ENCODE peak calls at places on chromosomes 6 and 20, in five cellular contexts. One of them, this sample, is unnamed.
A peak's percentile ranks its signal among the peaks of the same experiment; 100 is the strongest.

GRCh38 chr20:38201356-38201755 is 36.3 kb upstream of the TGM2 start:
- DNase-seq in tibial nerve: no peak
- DNase-seq in nucleus accumbens: no peak
- DNase-seq in HT1080: peak; percentile 88
- DNase-seq in GM04504: no peak
- DNase-seq in this sample: no peak

GRCh38 chr6:90175627-90176538 is 120.8 kb downstream of the BACH2 start:
- DNase-seq in tibial nerve: no peak
- DNase-seq in nucleus accumbens: no peak
- DNase-seq in HT1080: no peak
- DNase-seq in GM04504: no peak
- DNase-seq in this sample: no peak

GRCh38 chr6:1416820-1417219 is 27.4 kb downstream of the FOXF2 start:
- DNase-seq in tibial nerve: no peak
- DNase-seq in nucleus accumbens: no peak
- DNase-seq in HT1080: no peak
- DNase-seq in GM04504: no peak
- DNase-seq in this sample: no peak

GRCh38 chr20:62177307-62177706 is 5.5 kb upstream of the MTG2 start:
- DNase-seq in tibial nerve: no peak
- DNase-seq in nucleus accumbens: no peak
- DNase-seq in HT1080: no peak
- DNase-seq in GM04504: no peak
- DNase-seq in this sample: no peak

GRCh38 chr6:48744948-48745347 is 634.0 kb upstream of the PTCHD4 start:
- DNase-seq in tibial nerve: no peak
- DNase-seq in nucleus accumbens: no peak
- DNase-seq in HT1080: peak; percentile 7
- DNase-seq in GM04504: no peak
- DNase-seq in this sample: no peak

GRCh38 chr20:49999329-49999728 is 16.5 kb downstream of the SNAI1 start:
- DNase-seq in tibial nerve: no peak
- DNase-seq in nucleus accumbens: no peak
- DNase-seq in HT1080: no peak
- DNase-seq in GM04504: no peak
- DNase-seq in this sample: no peak

GRCh38 chr6:15500078-15500740 is 162.6 kb downstream of the DTNBP1 start:
- DNase-seq in tibial nerve: no peak
- DNase-seq in nucleus accumbens: no peak
- DNase-seq in HT1080: no peak
- DNase-seq in GM04504: no peak
- DNase-seq in this sample: no peak

GRCh38 chr20:23515250-23515939 is 24.5 kb downstream of the CST8 start:
- DNase-seq in tibial nerve: no peak
- DNase-seq in nucleus accumbens: no peak
- DNase-seq in HT1080: no peak
- DNase-seq in GM04504: peak; percentile 19
- DNase-seq in this sample: no peak

GRCh38 chr6:6623553-6623952 is 35.0 kb downstream of the LY86 start:
- DNase-seq in tibial nerve: no peak
- DNase-seq in nucleus accumbens: no peak
- DNase-seq in HT1080: no peak
- DNase-seq in GM04504: no peak
- DNase-seq in this sample: no peak

GRCh38 chr6:7262746-7263335 is 50.2 kb downstream of the SSR1 start:
- DNase-seq in tibial nerve: no peak
- DNase-seq in nucleus accumbens: no peak
- DNase-seq in HT1080: no peak
- DNase-seq in GM04504: no peak
- DNase-seq in this sample: no peak

GRCh38 chr20:58070664-58071499 is 157.6 kb downstream of the ANKRD60 start:
- DNase-seq in tibial nerve: no peak
- DNase-seq in nucleus accumbens: no peak
- DNase-seq in HT1080: no peak
- DNase-seq in GM04504: no peak
- DNase-seq in this sample: no peak

GRCh38 chr6:44831002-44831610 is 443.6 kb downstream of the CDC5L start:
- DNase-seq in tibial nerve: no peak
- DNase-seq in nucleus accumbens: no peak
- DNase-seq in HT1080: no peak
- DNase-seq in GM04504: peak; percentile 5
- DNase-seq in this sample: no peak

GRCh38 chr6:139230421-139230840 is 61.4 kb downstream of the TXLNB start:
- DNase-seq in tibial nerve: peak; percentile 9
- DNase-seq in nucleus accumbens: no peak
- DNase-seq in HT1080: peak; percentile 28
- DNase-seq in GM04504: no peak
- DNase-seq in this sample: no peak

GRCh38 chr6:109978174-109979032 is at the start of gene GPR6:
- DNase-seq in tibial nerve: peak; percentile 13
- DNase-seq in nucleus accumbens: peak; percentile 80
- DNase-seq in HT1080: peak; percentile 23
- DNase-seq in GM04504: peak; percentile 10
- DNase-seq in this sample: peak; percentile 48

GRCh38 chr6:16061833-16062232 is 67.1 kb upstream of the MYLIP start:
- DNase-seq in tibial nerve: no peak
- DNase-seq in nucleus accumbens: no peak
- DNase-seq in HT1080: no peak
- DNase-seq in GM04504: no peak
- DNase-seq in this sample: no peak

GRCh38 chr6:30742316-30743098 is at the start of gene FLOT1:
- DNase-seq in tibial nerve: peak; percentile 94
- DNase-seq in nucleus accumbens: peak; percentile 90
- DNase-seq in HT1080: peak; percentile 98
- DNase-seq in GM04504: peak; percentile 96
- DNase-seq in this sample: peak; percentile 86

GRCh38 chr20:54063998-54064676 is 6.3 kb downstream of the BCAS1 start:
- DNase-seq in tibial nerve: no peak
- DNase-seq in nucleus accumbens: no peak
- DNase-seq in HT1080: no peak
- DNase-seq in GM04504: no peak
- DNase-seq in this sample: no peak

GRCh38 chr6:11653028-11653583 is 115.6 kb downstream of the TMEM170B start:
- DNase-seq in tibial nerve: no peak
- DNase-seq in nucleus accumbens: peak; percentile 5
- DNase-seq in HT1080: peak; percentile 95
- DNase-seq in GM04504: peak; percentile 79
- DNase-seq in this sample: no peak

GRCh38 chr6:168641455-168641854 is 200.5 kb downstream of the SMOC2 start:
- DNase-seq in tibial nerve: no peak
- DNase-seq in nucleus accumbens: no peak
- DNase-seq in HT1080: no peak
- DNase-seq in GM04504: no peak
- DNase-seq in this sample: no peak

GRCh38 chr6:62652692-62653328 is 366.8 kb upstream of the KHDRBS2 start:
- DNase-seq in tibial nerve: no peak
- DNase-seq in nucleus accumbens: no peak
- DNase-seq in HT1080: no peak
- DNase-seq in GM04504: no peak
- DNase-seq in this sample: no peak

GRCh38 chr6:129786548-129786947 is 74.6 kb downstream of the TMEM244 start:
- DNase-seq in tibial nerve: no peak
- DNase-seq in nucleus accumbens: no peak
- DNase-seq in HT1080: peak; percentile 15
- DNase-seq in GM04504: no peak
- DNase-seq in this sample: no peak

GRCh38 chr6:9766240-9766915 is 648.5 kb downstream of the TFAP2A start:
- DNase-seq in tibial nerve: no peak
- DNase-seq in nucleus accumbens: no peak
- DNase-seq in HT1080: peak; percentile 94
- DNase-seq in GM04504: peak; percentile 54
- DNase-seq in this sample: no peak

GRCh38 chr6:7106215-7106751 is 1.5 kb upstream of the RREB1 start:
- DNase-seq in tibial nerve: peak; percentile 22
- DNase-seq in nucleus accumbens: no peak
- DNase-seq in HT1080: no peak
- DNase-seq in GM04504: no peak
- DNase-seq in this sample: no peak

GRCh38 chr20:17536944-17537444 is 5.8 kb upstream of the BFSP1 start:
- DNase-seq in tibial nerve: peak; percentile 90
- DNase-seq in nucleus accumbens: peak; percentile 53
- DNase-seq in HT1080: peak; percentile 79
- DNase-seq in GM04504: no peak
- DNase-seq in this sample: peak; percentile 33

GRCh38 chr6:126786262-126786661 is 332.2 kb upstream of the RSPO3 start:
- DNase-seq in tibial nerve: no peak
- DNase-seq in nucleus accumbens: no peak
- DNase-seq in HT1080: peak; percentile 68
- DNase-seq in GM04504: no peak
- DNase-seq in this sample: no peak

GRCh38 chr20:1332749-1333300 is 3.9 kb upstream of the SDCBP2 start:
- DNase-seq in tibial nerve: no peak
- DNase-seq in nucleus accumbens: no peak
- DNase-seq in HT1080: no peak
- DNase-seq in GM04504: no peak
- DNase-seq in this sample: no peak

GRCh38 chr20:36441027-36441414 is 100.3 kb upstream of the MYL9 start:
- DNase-seq in tibial nerve: no peak
- DNase-seq in nucleus accumbens: no peak
- DNase-seq in HT1080: no peak
- DNase-seq in GM04504: no peak
- DNase-seq in this sample: no peak

GRCh38 chr6:13812359-13812642 is 2.1 kb downstream of the MCUR1 start:
- DNase-seq in tibial nerve: no peak
- DNase-seq in nucleus accumbens: no peak
- DNase-seq in HT1080: no peak
- DNase-seq in GM04504: no peak
- DNase-seq in this sample: no peak

GRCh38 chr20:11522359-11522758 is 395.3 kb upstream of the BTBD3 start:
- DNase-seq in tibial nerve: no peak
- DNase-seq in nucleus accumbens: no peak
- DNase-seq in HT1080: no peak
- DNase-seq in GM04504: no peak
- DNase-seq in this sample: no peak